ENCODE peak calls at places on chromosomes 7 and 10, in seven cellular contexts. C is suprapubic skin; N is foreskin keratinocyte; L is adrenal gland; R is RWPE1; Y is CD4-positive, alpha-beta T cell; E is SK-N-SH. K is an unnamed sample.

GRCh38 chr7:51350195-51350896 is 33.7 kb upstream of the COBL start:
- DNase-seq in C (no peak), N (peak), L (no peak), R (peak), Y (no peak), E (no peak), K (peak)

GRCh38 chr7:12494354-12495024 is 76.0 kb upstream of the SCIN start:
- DNase-seq in C (no peak), N (no peak), L (no peak), R (no peak), Y (no peak), E (no peak), K (no peak)

GRCh38 chr7:38681882-38682281 is 50.7 kb upstream of the AMPH start:
- DNase-seq in C (no peak), N (no peak), L (no peak), R (no peak), Y (no peak), E (no peak), K (no peak)

GRCh38 chr10:60962946-60963345 is 19.0 kb upstream of the RHOBTB1 start:
- DNase-seq in C (no peak), N (no peak), L (no peak), R (no peak), Y (no peak), E (no peak), K (no peak)

GRCh38 chr7:76364198-76364584 is 5.4 kb upstream of the YWHAG start:
- DNase-seq in C (no peak), N (peak), L (peak), R (peak), Y (no peak), E (no peak), K (no peak)

GRCh38 chr7:99366646-99367045 is 7.9 kb upstream of the ARPC1B start:
- DNase-seq in C (no peak), N (no peak), L (no peak), R (no peak), Y (no peak), E (no peak), K (no peak)

GRCh38 chr10:62818426-62819011 is 2.4 kb upstream of the EGR2 start:
- DNase-seq in C (no peak), N (no peak), L (peak), R (no peak), Y (peak), E (peak), K (no peak)

GRCh38 chr10:102467971-102468438 is 16.7 kb upstream of the C10orf95 start:
- DNase-seq in C (no peak), N (no peak), L (no peak), R (no peak), Y (no peak), E (no peak), K (no peak)

GRCh38 chr7:51101111-51101757 is 215.4 kb downstream of the COBL start:
- DNase-seq in C (no peak), N (no peak), L (no peak), R (no peak), Y (no peak), E (no peak), K (no peak)

GRCh38 chr7:137563986-137564385 is 220.5 kb upstream of the PTN start:
- DNase-seq in C (no peak), N (no peak), L (no peak), R (no peak), Y (no peak), E (no peak), K (no peak)

GRCh38 chr7:154914580-154915380 is 88.1 kb downstream of the PAXIP1 start:
- DNase-seq in C (no peak), N (no peak), L (no peak), R (no peak), Y (no peak), E (peak), K (no peak)

GRCh38 chr10:51139176-51139575 is 64.9 kb downstream of the PRKG1 start:
- DNase-seq in C (no peak), N (no peak), L (no peak), R (no peak), Y (no peak), E (no peak), K (no peak)

GRCh38 chr7:47544416-47544815 is 37.5 kb downstream of the TNS3 start:
- DNase-seq in C (no peak), N (no peak), L (no peak), R (no peak), Y (no peak), E (no peak), K (no peak)

GRCh38 chr7:158694650-158695049 is 10.0 kb downstream of the NCAPG2 start:
- DNase-seq in C (no peak), N (no peak), L (no peak), R (no peak), Y (no peak), E (no peak), K (no peak)

GRCh38 chr10:114550756-114551290 is 107.3 kb downstream of the ABLIM1 start:
- DNase-seq in C (no peak), N (no peak), L (no peak), R (no peak), Y (no peak), E (no peak), K (no peak)

GRCh38 chr10:21134645-21135395 is 237.7 kb upstream of the NEBL start:
- DNase-seq in C (no peak), N (peak), L (no peak), R (peak), Y (no peak), E (no peak), K (no peak)

GRCh38 chr7:116522247-116522646 is 2.6 kb upstream of the CAV1 start:
- DNase-seq in C (no peak), N (peak), L (no peak), R (peak), Y (no peak), E (no peak), K (no peak)

GRCh38 chr7:95470452-95470851 is 15.3 kb upstream of the ASB4 start:
- DNase-seq in C (no peak), N (no peak), L (no peak), R (peak), Y (no peak), E (no peak), K (peak)

GRCh38 chr7:12210179-12211053 is 678 bp upstream of the TMEM106B start:
- DNase-seq in C (no peak), N (no peak), L (peak), R (peak), Y (no peak), E (peak), K (peak)

GRCh38 chr10:43350139-43350538 is 21.3 kb upstream of the FXYD4 start:
- DNase-seq in C (no peak), N (no peak), L (no peak), R (no peak), Y (no peak), E (peak), K (no peak)

GRCh38 chr10:10872035-10872673 is 145.5 kb upstream of the CELF2 start:
- DNase-seq in C (no peak), N (peak), L (no peak), R (peak), Y (no peak), E (no peak), K (no peak)

GRCh38 chr7:38107486-38107893 is 70.6 kb upstream of the STARD3NL start:
- DNase-seq in C (no peak), N (peak), L (peak), R (peak), Y (peak), E (peak), K (peak)

GRCh38 chr7:2205036-2205780 is 27.5 kb downstream of the MAD1L1 start:
- DNase-seq in C (peak), N (no peak), L (no peak), R (no peak), Y (no peak), E (peak), K (no peak)

GRCh38 chr10:104300736-104301292 is 31.8 kb downstream of the GSTO2 start:
- DNase-seq in C (no peak), N (peak), L (peak), R (peak), Y (no peak), E (peak), K (no peak)
- TF ChIP-seq CTCF in C (no peak), N (peak), L (no peak), R (peak), Y (no peak), E (peak), K (no peak)

DNA sequence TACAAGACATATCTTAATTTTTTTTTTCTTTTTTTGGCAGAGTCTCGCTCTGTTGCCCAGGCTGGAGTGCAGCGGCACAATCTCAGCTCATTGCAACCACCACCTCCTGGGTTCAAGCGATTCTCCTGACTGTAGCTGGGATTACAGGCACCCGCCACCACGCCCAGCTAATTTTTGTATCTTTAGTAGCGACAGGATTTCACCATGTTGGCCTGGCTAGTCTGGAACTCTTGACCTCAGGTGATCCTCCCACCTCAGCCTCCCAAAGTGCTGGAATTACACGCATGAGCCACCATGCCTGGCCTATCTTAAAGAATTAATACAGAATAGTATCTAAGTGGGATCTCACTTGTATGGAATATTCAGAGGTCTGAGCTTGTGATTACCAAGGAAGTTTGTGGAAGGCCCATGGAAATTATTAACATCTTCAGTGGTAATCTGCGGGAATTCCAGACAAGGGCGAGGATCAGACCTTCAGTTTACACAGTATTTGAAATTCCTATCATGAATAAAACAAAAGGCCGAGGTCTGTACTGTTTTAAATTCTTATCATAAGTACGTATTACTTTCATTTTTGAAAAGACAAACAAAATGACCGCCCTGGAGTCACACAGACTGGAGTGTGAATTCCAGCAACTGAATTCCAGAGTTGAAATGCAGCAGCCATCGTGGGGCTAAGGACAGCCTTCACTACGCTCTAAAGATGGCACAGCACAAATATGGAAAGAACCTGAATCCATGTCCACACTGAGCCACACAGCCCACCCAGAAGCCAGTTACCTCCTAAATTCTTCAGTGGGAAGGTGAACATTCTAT is 16.7 kb downstream of the GPRIN2 start:
- DNase-seq in C (peak), N (no peak), L (peak), R (no peak), Y (no peak), E (no peak), K (no peak)
- H3K27ac ChIP-seq in C (no peak), N (no peak), L (no peak), R (no peak), Y (no peak), E (no peak), K (no peak)

GRCh38 chr10:73998623-73999622 is 1.0 kb downstream of the VCL start:
- DNase-seq in C (no peak), N (peak), L (peak), R (peak), Y (no peak), E (peak), K (peak)
- TF ChIP-seq CTCF in C (peak), N (peak), L (no peak), R (peak), Y (no peak), E (peak), K (no peak)

DNA sequence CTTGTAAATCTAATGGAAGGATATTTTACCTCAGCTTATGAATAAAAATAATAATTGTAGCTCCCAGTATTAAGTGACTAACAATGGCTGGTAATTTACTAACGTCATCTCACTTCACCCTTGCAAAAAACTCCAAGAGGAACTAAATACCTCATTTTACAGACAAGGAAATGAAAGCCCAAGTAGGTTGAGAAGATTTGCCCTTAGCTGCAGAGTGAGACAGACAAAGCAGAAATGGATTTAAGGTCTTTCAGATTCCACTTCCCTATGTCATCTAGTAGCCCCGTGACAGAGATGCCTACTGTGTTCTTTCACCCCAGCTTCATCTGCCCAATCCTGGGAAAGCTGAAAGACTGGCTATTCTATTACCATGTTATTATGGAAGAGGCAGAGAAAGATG is 96.6 kb upstream of the PDLIM1 start:
- DNase-seq in C (no peak), N (no peak), L (no peak), R (no peak), Y (no peak), E (no peak), K (no peak)
- H3K27ac ChIP-seq in C (no peak), N (no peak), L (no peak), R (no peak), Y (no peak), E (no peak), K (peak)